ENCODE peak calls at places on chromosomes 2 and 18, in seven cellular contexts. C is SK-N-SH, Y is K562, P is GM12891, V is HepG2, K is H1, W is GM12878. E is an unnamed sample.

GRCh38 chr2:25851740-25852503 is 26.4 kb downstream of the ASXL2 start:
- DNase-seq in Y (peak; percentile 51), K (no peak), W (peak; percentile 57), C (peak; percentile 63), P (peak; percentile 15), V (peak; percentile 86), E (peak; percentile 21)

GRCh38 chr2:73103018-73103542 is 9.7 kb downstream of the RAB11FIP5 start:
- DNase-seq in P (no peak), W (no peak), Y (no peak), C (peak; percentile 86), K (no peak), V (no peak), E (no peak)

GRCh38 chr2:505931-506330 is 171.3 kb downstream of the TMEM18 start:
- DNase-seq in W (no peak), C (no peak), P (no peak), K (no peak), Y (no peak), V (no peak), E (no peak)

GRCh38 chr2:30282081-30282480 is 50.7 kb downstream of the LBH start:
- DNase-seq in W (no peak), K (no peak), V (no peak), Y (no peak), P (no peak), C (no peak), E (no peak)

GRCh38 chr2:234911271-234911670 is 40.5 kb upstream of the SH3BP4 start:
- DNase-seq in Y (no peak), P (no peak), C (no peak), V (no peak), W (no peak), K (no peak), E (no peak)

GRCh38 chr2:101258804-101259203 is 6.1 kb downstream of the CNOT11 start:
- DNase-seq in Y (no peak), P (no peak), C (no peak), W (no peak), V (no peak), K (no peak), E (no peak)

GRCh38 chr18:51077217-51077616 is 47.2 kb downstream of the SMAD4 start:
- DNase-seq in C (no peak), W (no peak), Y (no peak), P (no peak), K (no peak), V (no peak), E (no peak)

GRCh38 chr18:67730884-67731283 is 214.4 kb upstream of the DSEL start:
- DNase-seq in P (no peak), V (no peak), C (no peak), Y (no peak), W (no peak), K (no peak), E (no peak)

GRCh38 chr18:22193466-22193865 is 24.1 kb downstream of the GATA6 start:
- DNase-seq in C (no peak), P (no peak), Y (no peak), V (no peak), K (no peak), W (no peak), E (no peak)

GRCh38 chr2:15040429-15041084 is 408.0 kb downstream of the LRATD1 start:
- DNase-seq in K (no peak), V (no peak), Y (no peak), P (no peak), C (no peak), W (no peak), E (no peak)

GRCh38 chr2:43086451-43087221 is 139.8 kb downstream of the ZFP36L2 start:
- DNase-seq in V (peak; percentile 50), K (peak; percentile 19), Y (no peak), W (no peak), C (no peak), P (no peak), E (no peak)

GRCh38 chr2:111185496-111186022 is 64.8 kb downstream of the BCL2L11 start:
- DNase-seq in C (no peak), W (no peak), P (no peak), V (no peak), K (no peak), Y (no peak), E (no peak)

GRCh38 chr18:9147440-9148238 is 11.1 kb downstream of the ANKRD12 start:
- DNase-seq in Y (no peak), W (peak; percentile 53), C (peak; percentile 50), P (no peak), K (no peak), V (peak; percentile 72), E (no peak)

GRCh38 chr2:151905963-151906632 is 77.9 kb upstream of the ARL5A start:
- DNase-seq in C (no peak), K (no peak), V (no peak), P (no peak), Y (no peak), W (peak; percentile 20), E (no peak)

GRCh38 chr2:21021430-21021829 is 22.4 kb downstream of the APOB start:
- DNase-seq in P (no peak), W (no peak), K (no peak), C (no peak), Y (no peak), V (no peak), E (no peak)

GRCh38 chr18:30328839-30329238 is 713.7 kb downstream of the DSC3 start:
- DNase-seq in V (no peak), K (no peak), P (no peak), Y (no peak), C (no peak), W (no peak), E (no peak)

GRCh38 chr2:196294510-196294909 is 123.1 kb upstream of the STK17B start:
- DNase-seq in C (no peak), Y (no peak), P (no peak), W (no peak), V (no peak), K (no peak), E (no peak)

GRCh38 chr18:8949206-8949605 is 153.3 kb upstream of the NDUFV2 start:
- DNase-seq in V (no peak), Y (no peak), K (no peak), P (no peak), C (peak; percentile 63), W (no peak), E (no peak)

GRCh38 chr2:72924353-72925240 is 7.3 kb downstream of the EMX1 start:
- DNase-seq in P (no peak), C (peak; percentile 60), Y (no peak), V (no peak), W (no peak), K (no peak), E (peak; percentile 51)

GRCh38 chr18:69895081-69896047 is 52.3 kb downstream of the CD226 start:
- DNase-seq in C (no peak), W (no peak), P (no peak), K (no peak), V (no peak), Y (no peak), E (no peak)
- TF ChIP-seq TAF1 in C (no peak), W (no peak), P (no peak), K (no peak), V (no peak), Y (no peak), E (no peak)

GRCh38 chr18:7084766-7085080 is 32.9 kb downstream of the LAMA1 start:
- DNase-seq in P (no peak), K (no peak), V (no peak), W (no peak), C (no peak), Y (no peak), E (no peak)
- TF ChIP-seq POLR2AphosphoS5 in P (no peak), K (no peak), V (no peak), W (no peak), C (no peak), Y (no peak), E (no peak)

DNA sequence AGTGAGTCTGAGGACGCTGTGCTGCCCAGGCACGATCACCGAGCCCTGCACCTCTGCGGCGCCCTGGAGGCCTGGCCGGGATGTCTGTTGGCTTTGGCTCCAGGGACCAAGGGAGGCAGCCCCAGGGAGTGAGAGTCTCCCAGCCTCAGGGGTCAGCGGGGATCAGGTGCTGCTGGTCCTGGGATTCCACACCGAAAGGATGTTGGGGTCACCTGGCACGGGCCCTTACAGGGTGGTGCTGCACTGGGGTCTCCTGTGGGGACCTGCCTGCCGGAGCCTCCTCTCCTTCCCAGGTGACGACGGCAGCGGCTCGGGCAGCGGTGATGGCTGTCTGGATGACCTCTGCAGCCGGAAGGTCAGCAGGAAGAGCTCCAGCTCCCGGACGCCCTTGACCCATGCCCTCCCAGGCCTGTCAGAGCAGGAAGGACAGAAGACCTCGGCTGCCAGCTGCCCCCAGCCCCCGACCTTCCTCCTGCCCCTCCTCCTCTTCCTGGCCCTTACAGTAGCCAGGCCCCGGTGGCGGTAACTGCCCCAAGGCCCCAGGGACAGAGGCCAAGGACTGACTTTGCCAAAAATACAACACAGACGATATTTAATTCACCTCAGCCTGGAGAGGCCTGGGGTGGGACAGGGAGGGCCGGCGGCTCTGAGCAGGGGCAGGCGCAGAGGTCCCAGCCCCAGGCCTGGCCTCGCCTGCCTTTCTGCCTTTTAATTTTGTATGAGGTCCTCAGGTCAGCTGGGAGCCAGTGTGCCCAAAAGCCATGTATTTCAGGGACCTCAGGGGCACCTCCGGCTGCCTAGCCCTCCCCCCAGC is 30.5 kb downstream of the GPC1 start:
- DNase-seq in P (no peak), C (peak; percentile 32), Y (no peak), V (no peak), W (no peak), K (no peak), E (peak; percentile 5)
- TF ChIP-seq TAF1 in P (no peak), C (no peak), Y (no peak), V (no peak), W (no peak), K (no peak), E (no peak)

DNA sequence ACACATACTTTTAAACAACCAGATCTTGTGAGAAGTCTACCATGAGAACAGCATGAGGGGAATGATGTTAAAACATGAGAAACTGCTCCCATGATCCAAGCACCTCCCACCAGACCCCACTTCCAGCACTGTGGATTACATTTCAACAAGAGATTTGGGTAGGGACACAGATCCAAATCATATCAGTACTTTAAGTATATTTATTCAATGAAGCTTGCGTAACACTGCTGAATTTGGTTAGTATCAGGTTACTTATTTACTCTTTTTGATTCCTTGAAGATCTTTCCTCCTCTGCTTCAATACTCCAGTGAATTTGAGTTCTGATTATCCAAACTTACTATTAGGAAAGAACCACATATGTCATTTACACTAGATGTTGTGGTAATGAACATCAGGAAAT is 418.6 kb downstream of the PIK3C3 start:
- DNase-seq in W (no peak), P (no peak), Y (no peak), V (no peak), C (no peak), K (no peak), E (no peak)
- TF ChIP-seq POLR2AphosphoS5 in W (no peak), P (no peak), Y (no peak), V (no peak), C (no peak), K (no peak), E (no peak)